ENCODE peak calls at places on chromosomes 5 and 9, in six cellular contexts. C is stimulated activated CD8-positive, alpha-beta memory T cell treated with anti-CD3 and anti-CD28 coated beads, Interleukin-7, amount 100 ng/mL, for 4 hours; K is GM12891; R is naive thymus-derived CD8-positive, alpha-beta T cell; O is EL; T is GM03348. M is an unnamed sample.

GRCh38 chr5:67998709-67999251 is 216.8 kb upstream of the PIK3R1 start:
- DNase-seq in O (peak), K (no peak), T (peak), C (no peak), R (no peak), M (no peak)

GRCh38 chr5:113293613-113294340 is 141.0 kb downstream of the TSSK1B start:
- DNase-seq in K (peak), T (peak), O (peak), R (peak), C (no peak), M (peak)

GRCh38 chr9:93005876-93006275 is 52.6 kb upstream of the SUSD3 start:
- DNase-seq in C (no peak), K (no peak), R (no peak), O (no peak), T (no peak), M (no peak)

GRCh38 chr9:133844876-133845658 is 106.9 kb upstream of the SARDH start:
- DNase-seq in T (no peak), R (no peak), O (peak), C (no peak), K (peak), M (no peak)

GRCh38 chr9:79395691-79396558 is 175.8 kb upstream of the TLE4 start:
- DNase-seq in R (no peak), C (no peak), K (no peak), O (no peak), T (no peak), M (no peak)

GRCh38 chr9:120331913-120332312 is 248.1 kb downstream of the CDK5RAP2 start:
- DNase-seq in O (no peak), T (no peak), K (no peak), R (no peak), C (no peak), M (no peak)

GRCh38 chr5:170382790-170383189 is 6.4 kb downstream of the KCNMB1 start:
- DNase-seq in R (no peak), K (no peak), O (no peak), T (no peak), C (no peak), M (no peak)

GRCh38 chr5:159456722-159457462 is 126.6 kb upstream of the IL12B start:
- DNase-seq in T (peak), K (peak), R (no peak), O (peak), C (peak), M (peak)

GRCh38 chr9:98708103-98708932 is 417 bp downstream of the GABBR2 start:
- DNase-seq in K (no peak), O (no peak), R (no peak), C (no peak), T (peak), M (no peak)

GRCh38 chr9:79053613-79054012 is 518.2 kb upstream of the TLE4 start:
- DNase-seq in O (peak), C (no peak), K (no peak), R (no peak), T (no peak), M (no peak)

M was measured in GM13976.